ENCODE peak calls at places on chromosomes 11 and 22, in eight cellular contexts. I, N, Z, K, V, A, W and H are unnamed samples.

GRCh38 chr11:10032991-10033390 is 261.0 kb downstream of the SBF2 start:
- DNase-seq in A (no peak), K (no peak), W (no peak), N (no peak), I (peak), Z (no peak), V (no peak), H (no peak)

GRCh38 chr11:58513747-58514367 is 6.0 kb upstream of the OR5B21 start:
- DNase-seq in N (no peak), W (no peak), I (peak), V (no peak), A (no peak), Z (no peak), K (peak), H (no peak)

GRCh38 chr11:70512716-70513115 is 114.4 kb downstream of the CTTN start:
- DNase-seq in W (no peak), A (no peak), K (no peak), Z (no peak), N (no peak), I (no peak), V (no peak), H (no peak)

GRCh38 chr22:43066844-43067385 is 22.3 kb downstream of the TTLL1 start:
- DNase-seq in A (no peak), W (no peak), Z (no peak), V (no peak), I (peak), N (no peak), K (no peak), H (no peak)

GRCh38 chr22:26095271-26095956 is 73.8 kb upstream of the SEZ6L start:
- DNase-seq in W (no peak), I (no peak), V (no peak), A (no peak), K (no peak), Z (no peak), N (no peak), H (no peak)

GRCh38 chr22:41302016-41302767 is 867 bp downstream of the ZC3H7B start:
- DNase-seq in N (no peak), K (no peak), W (no peak), V (no peak), A (no peak), I (no peak), Z (peak), H (peak)

GRCh38 chr11:128361451-128362020 is 225.8 kb downstream of the ETS1 start:
- DNase-seq in W (no peak), A (no peak), I (peak), V (no peak), K (no peak), Z (peak), N (peak), H (no peak)

GRCh38 chr11:84648413-84648812 is 978.7 kb downstream of the DLG2 start:
- DNase-seq in K (no peak), I (no peak), A (no peak), W (no peak), N (no peak), V (no peak), Z (no peak), H (no peak)

GRCh38 chr22:20650294-20651207 is 123.4 kb upstream of the SERPIND1 start:
- DNase-seq in A (no peak), W (no peak), V (no peak), N (no peak), I (no peak), Z (no peak), K (no peak), H (no peak)

GRCh38 chr22:19960491-19961200 is 19.0 kb upstream of the TXNRD2 start:
- DNase-seq in N (no peak), V (no peak), W (no peak), K (no peak), Z (no peak), A (no peak), I (no peak), H (no peak)